ENCODE peak calls at places on chromosomes 16 and 17, in four cellular contexts. T is heart left ventricle, Y is aorta, V is transverse colon. Z is an unnamed sample.

GRCh38 chr17:62933986-62934385 is 32.0 kb upstream of the TANC2 start:
- DNase-seq in T (no peak), V (no peak), Y (no peak), Z (no peak)

GRCh38 chr16:30369091-30369937 is 980 bp downstream of the TBC1D10B start:
- DNase-seq in T (no peak), Y (no peak), V (no peak), Z (no peak)

GRCh38 chr16:30018731-30019158 is 4.3 kb upstream of the C16orf92 start:
- DNase-seq in T (no peak), Y (no peak), V (no peak), Z (no peak)

GRCh38 chr16:54460254-54460860 is 173.8 kb upstream of the IRX3 start:
- DNase-seq in V (no peak), T (no peak), Y (no peak), Z (no peak)

GRCh38 chr16:83953796-83954576 is 946 bp downstream of the OSGIN1 start:
- DNase-seq in T (no peak), V (no peak), Y (no peak), Z (no peak)

GRCh38 chr16:27460663-27461482 is 58.9 kb downstream of the IL21R start:
- DNase-seq in Y (peak; percentile 79), V (no peak), T (no peak), Z (no peak)

GRCh38 chr17:46039592-46040186 is 40.6 kb downstream of the STH start:
- DNase-seq in V (no peak), Y (peak; percentile 75), T (no peak), Z (no peak)

GRCh38 chr17:48539177-48539576 is 5.7 kb downstream of the HOXB2 start:
- DNase-seq in V (no peak), T (no peak), Y (no peak), Z (no peak)

GRCh38 chr16:66858740-66859396 is 14.7 kb downstream of the CA7 start:
- DNase-seq in T (peak; percentile 50), Y (peak; percentile 75), V (no peak), Z (no peak)

GRCh38 chr17:4479982-4480751 is 18.5 kb upstream of the SPNS2 start:
- DNase-seq in Y (no peak), V (no peak), T (no peak), Z (no peak)

GRCh38 chr17:82882715-82883446 is 43.1 kb upstream of the ZNF750 start:
- DNase-seq in V (peak; percentile 70), T (no peak), Y (no peak), Z (peak; percentile 82)

GRCh38 chr17:10336393-10336792 is 36.4 kb downstream of the MYH13 start:
- DNase-seq in V (no peak), T (no peak), Y (no peak), Z (no peak)

GRCh38 chr17:31490991-31491793 is 99.7 kb downstream of the RAB11FIP4 start:
- DNase-seq in V (peak; percentile 57), Y (no peak), T (no peak), Z (no peak)

GRCh38 chr16:82880361-82880760 is 253.6 kb downstream of the CDH13 start:
- DNase-seq in T (no peak), V (no peak), Y (no peak), Z (no peak)

GRCh38 chr16:22161401-22161800 is 905 bp upstream of the SDR42E2 start:
- DNase-seq in V (no peak), T (no peak), Y (no peak), Z (no peak)

GRCh38 chr17:8016632-8017424 is 14.4 kb downstream of the GUCY2D start:
- DNase-seq in V (peak; percentile 69), Y (no peak), T (no peak), Z (peak; percentile 41)

GRCh38 chr16:8946544-8946943 is 17.2 kb downstream of the USP7 start:
- DNase-seq in T (no peak), Y (no peak), V (peak; percentile 63), Z (no peak)

GRCh38 chr16:57750796-57751538 is 15.4 kb downstream of the KATNB1 start:
- DNase-seq in T (no peak), V (no peak), Y (no peak), Z (peak; percentile 12)

GRCh38 chr17:45973099-45973838 is 25.8 kb upstream of the STH start:
- DNase-seq in Y (peak; percentile 40), V (peak; percentile 53), T (peak; percentile 41), Z (no peak)

GRCh38 chr17:1907818-1908698 is 78.3 kb downstream of the RPA1 start:
- DNase-seq in T (no peak), V (no peak), Y (no peak), Z (peak; percentile 15)

GRCh38 chr16:27291106-27291505 is 22.5 kb upstream of the NSMCE1 start:
- DNase-seq in T (no peak), V (no peak), Y (no peak), Z (no peak)

GRCh38 chr17:14854691-14855090 is 410.4 kb downstream of the PMP22 start:
- DNase-seq in V (no peak), Y (no peak), T (no peak), Z (no peak)

GRCh38 chr17:28704219-28704858 is 7.3 kb downstream of the PROCA1 start:
- DNase-seq in T (no peak), V (no peak), Y (no peak), Z (no peak)

GRCh38 chr17:16820161-16820877 is 130.3 kb downstream of the CCDC144A start:
- DNase-seq in V (peak; percentile 15), T (peak; percentile 49), Y (no peak), Z (no peak)

GRCh38 chr17:10772425-10773380 is 31.2 kb downstream of the TMEM238L start:
- DNase-seq in V (peak; percentile 87), T (no peak), Y (no peak), Z (peak; percentile 5)

GRCh38 chr16:71912483-71912882 is 17.2 kb downstream of the IST1 start:
- DNase-seq in T (no peak), Y (no peak), V (no peak), Z (no peak)
- H3K4me1 ChIP-seq in T (no peaks in the 10 kb centered on the region), Y (peaks cover 5% of the 10 kb centered on the region), V (peaks cover 18% of the 10 kb centered on the region), Z (peaks cover 62% of the 10 kb centered on the region)

DNA sequence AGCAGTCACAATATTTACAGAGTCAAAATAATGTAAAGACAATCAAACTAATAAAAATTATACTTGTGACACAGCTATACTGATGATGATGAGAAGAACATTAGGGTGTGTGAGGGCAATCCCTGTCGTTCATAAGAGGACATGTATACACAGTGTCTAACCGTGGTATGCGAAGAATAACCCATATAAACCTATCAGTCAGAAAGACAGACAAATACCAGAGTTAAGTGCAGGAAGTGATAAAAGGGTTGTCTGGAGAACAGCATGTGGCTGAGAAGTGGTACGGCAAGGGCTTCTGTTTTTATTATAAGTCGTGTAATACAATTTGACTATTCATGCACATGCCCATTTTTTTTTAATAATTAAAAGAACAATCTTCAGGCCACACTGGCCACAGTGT is 46.7 kb downstream of the LMF1 start:
- DNase-seq in T (no peak), Y (no peak), V (no peak), Z (no peak)
- H3K9me3 ChIP-seq in T (no peaks in the 10 kb centered on the region), Y (no peaks in the 10 kb centered on the region), V (no peaks in the 10 kb centered on the region), Z (no peaks in the 10 kb centered on the region)

GRCh38 chr16:11329080-11329491 is 16.2 kb upstream of the RMI2 start:
- DNase-seq in T (no peak), Y (no peak), V (no peak), Z (no peak)

GRCh38 chr16:11328172-11329079 is 16.8 kb upstream of the RMI2 start:
- DNase-seq in V (peak; percentile 75), Y (no peak), T (peak; percentile 69), Z (peak; percentile 41)

GRCh38 chr16:11326084-11326736 is 19.0 kb upstream of the RMI2 start:
- DNase-seq in T (no peak), V (no peak), Y (no peak), Z (no peak)

GRCh38 chr16:11326737-11327276 is 18.5 kb upstream of the RMI2 start:
- DNase-seq in T (no peak), V (no peak), Y (no peak), Z (no peak)

GRCh38 chr16:11327277-11328171 is 17.7 kb upstream of the RMI2 start:
- DNase-seq in Y (no peak), T (peak; percentile 44), V (peak; percentile 53), Z (no peak)
- H3K4me3 ChIP-seq in Y (no peak overlapping the region), T (no peak overlapping the region), V (no peak overlapping the region), Z (no peak overlapping the region)

GRCh38 chr17:76497699-76497978 is 3.6 kb downstream of the RHBDF2 start:
- DNase-seq in V (no peak), T (no peak), Y (no peak), Z (no peak)
- H3K4me1 ChIP-seq in V (peaks cover 41% of the 10 kb centered on the region), T (peaks cover 10% of the 10 kb centered on the region), Y (no peaks in the 10 kb centered on the region), Z (peaks cover 63% of the 10 kb centered on the region)

DNA sequence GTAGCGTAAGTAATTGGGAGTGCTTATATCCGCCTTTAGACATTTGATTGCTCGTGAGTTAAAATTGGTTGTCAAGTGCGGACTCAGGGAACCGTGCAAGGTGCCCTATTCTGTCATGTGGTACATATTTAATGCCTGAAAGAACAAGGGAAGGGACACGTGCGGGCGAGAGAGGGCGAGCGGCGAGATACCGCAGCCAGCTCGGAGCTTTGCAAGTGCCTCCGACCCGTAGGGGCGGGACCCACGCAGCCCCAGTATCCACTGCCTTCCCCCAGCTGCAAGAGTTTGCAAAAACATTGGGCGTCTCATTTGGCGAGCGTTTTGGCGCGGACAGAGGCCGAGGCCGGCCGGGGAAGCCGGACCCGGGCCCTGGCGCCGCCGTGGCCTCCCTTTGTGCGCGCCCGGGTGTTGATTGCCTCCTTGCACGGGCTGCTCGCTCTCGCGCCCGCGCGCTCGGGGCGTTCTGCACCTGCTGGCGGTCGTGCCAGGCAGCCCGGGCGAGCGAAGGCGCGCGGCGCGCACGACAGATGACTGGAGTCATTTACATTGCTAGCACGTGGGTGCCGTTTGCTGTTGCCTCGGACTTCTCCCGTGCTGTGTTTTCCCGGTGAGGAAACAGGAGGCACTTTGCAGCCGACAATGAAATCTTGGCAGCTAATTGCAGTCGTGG is 849.6 kb upstream of the RBFOX1 start:
- DNase-seq in Y (peak; percentile 72), V (no peak), T (no peak), Z (no peak)
- H3K9me3 ChIP-seq in Y (no peaks in the 10 kb centered on the region), V (no peaks in the 10 kb centered on the region), T (no peaks in the 10 kb centered on the region), Z (no peaks in the 10 kb centered on the region)

Z was measured in CD4-positive, alpha-beta memory T cell.